ENCODE peak calls at places on chromosomes 11 and 22, in four cellular contexts. F is HepG2, K is GM12878, R is K562. M is an unnamed sample.

GRCh38 chr11:114077482-114078305 is 18.2 kb downstream of the ZBTB16 start:
- DNase-seq in F (no peak), K (no peak), R (no peak), M (no peak)

GRCh38 chr22:46029036-46029435 is 52.1 kb upstream of the WNT7B start:
- DNase-seq in K (no peak), R (no peak), F (no peak), M (no peak)

GRCh38 chr11:47412152-47412746 is 3.9 kb downstream of the SLC39A13 start:
- DNase-seq in K (no peak), F (no peak), R (peak), M (peak)

GRCh38 chr11:96154802-96155520 is 188.0 kb downstream of the MAML2 start:
- DNase-seq in K (no peak), F (no peak), R (no peak), M (no peak)

GRCh38 chr22:49606562-49606961 is 221.1 kb downstream of the BRD1 start:
- DNase-seq in K (no peak), F (no peak), R (no peak), M (no peak)

GRCh38 chr11:80466570-80466969 is 1025.7 kb upstream of the TENM4 start:
- DNase-seq in R (no peak), K (no peak), F (no peak), M (no peak)

GRCh38 chr11:64007629-64008282 is 21.5 kb downstream of the OTUB1 start:
- DNase-seq in R (peak), F (peak), K (no peak), M (peak)

GRCh38 chr11:83280256-83280655 is 5.9 kb downstream of the CCDC90B start:
- DNase-seq in R (no peak), F (no peak), K (no peak), M (no peak)

GRCh38 chr11:76796511-76797203 is 13.5 kb downstream of the TSKU start:
- DNase-seq in K (no peak), R (no peak), F (no peak), M (no peak)

GRCh38 chr11:32033067-32033466 is 57.8 kb upstream of the RCN1 start:
- DNase-seq in R (no peak), K (no peak), F (no peak), M (no peak)

GRCh38 chr11:78427615-78428272 is 10.1 kb upstream of the GAB2 start:
- DNase-seq in F (no peak), K (no peak), R (no peak), M (no peak)

GRCh38 chr11:46894961-46895360 is 23.4 kb downstream of the LRP4 start:
- DNase-seq in R (no peak), F (no peak), K (no peak), M (no peak)

GRCh38 chr11:106420686-106421085 is 343.2 kb downstream of the AASDHPPT start:
- DNase-seq in K (no peak), R (no peak), F (no peak), M (no peak)

GRCh38 chr11:68412593-68413475 is 47.7 kb upstream of the PPP6R3 start:
- DNase-seq in F (no peak), R (no peak), K (peak), M (no peak)

GRCh38 chr22:48837341-48837935 is 990.2 kb downstream of the BRD1 start:
- DNase-seq in R (no peak), K (no peak), F (no peak), M (no peak)

GRCh38 chr11:119625206-119625988 is 103.6 kb downstream of the NECTIN1 start:
- DNase-seq in R (no peak), F (no peak), K (no peak), M (no peak)

GRCh38 chr22:23531966-23532735 is 47.9 kb downstream of the IGLL1 start:
- DNase-seq in R (no peak), F (no peak), K (no peak), M (no peak)

GRCh38 chr11:11988099-11988651 is 20.3 kb downstream of the DKK3 start:
- DNase-seq in R (no peak), F (no peak), K (no peak), M (no peak)

GRCh38 chr11:128524172-128524571 is 63.2 kb downstream of the ETS1 start:
- DNase-seq in K (no peak), R (no peak), F (no peak), M (no peak)

GRCh38 chr11:128522943-128523518 is 64.3 kb downstream of the ETS1 start:
- DNase-seq in F (no peak), R (no peak), K (no peak), M (no peak)

GRCh38 chr11:128527046-128527445 is 60.3 kb downstream of the ETS1 start:
- DNase-seq in R (no peak), K (no peak), F (no peak), M (no peak)

GRCh38 chr11:128523616-128524015 is 63.7 kb downstream of the ETS1 start:
- DNase-seq in K (no peak), F (no peak), R (no peak), M (no peak)

DNA sequence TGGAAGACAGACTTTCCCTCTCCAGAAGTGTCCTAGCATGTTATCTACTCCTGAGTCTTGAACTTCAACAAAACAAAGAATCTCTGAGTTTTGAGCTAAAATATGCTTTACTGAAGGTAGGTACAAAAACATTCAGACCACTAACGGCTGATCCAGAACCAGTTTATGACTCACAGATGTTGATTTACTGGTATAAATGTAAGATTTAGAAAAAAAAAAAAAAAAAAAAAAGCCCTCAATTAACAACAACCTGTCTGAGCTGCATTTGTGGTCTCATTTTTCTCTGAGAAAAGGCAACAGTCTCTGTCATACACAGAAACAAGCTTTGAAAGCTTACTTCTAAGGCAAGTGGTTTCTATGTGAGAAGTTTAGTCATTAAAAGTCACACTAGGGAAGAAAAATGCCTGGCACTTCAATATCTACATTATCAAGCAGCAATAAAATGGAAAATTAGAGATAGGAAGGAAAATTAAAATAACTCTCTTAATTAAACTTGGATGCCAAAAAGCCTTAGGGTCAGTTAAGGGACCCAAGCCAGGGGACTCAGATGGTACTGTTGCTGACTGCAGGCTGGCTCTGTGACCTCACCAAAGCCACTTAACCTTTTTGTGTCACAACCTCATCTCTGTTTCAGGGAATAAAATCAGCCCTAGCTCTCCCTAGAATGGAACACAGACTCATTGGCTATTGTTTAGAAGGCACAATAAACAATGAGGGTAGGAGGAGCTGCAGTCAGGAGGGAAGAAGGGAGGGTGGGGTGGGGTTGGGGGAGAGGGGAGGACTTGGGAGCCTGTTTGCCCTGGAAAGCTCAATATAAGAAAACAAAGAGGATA is 61.7 kb downstream of the ETS1 start:
- DNase-seq in F (no peak), R (no peak), K (no peak), M (no peak)
- TF ChIP-seq NR2C2 in F (no peak), R (no peak), K (no peak), M (no peak)

GRCh38 chr11:61075891-61076290 is 26.4 kb upstream of the CD5 start:
- DNase-seq in F (peak), R (no peak), K (no peak), M (no peak)
- TF ChIP-seq ATF3 in F (no peak), R (no peak), K (no peak), M (no peak)

GRCh38 chr11:10459029-10459970 is 4.2 kb downstream of the AMPD3 start:
- DNase-seq in K (peak), F (no peak), R (peak), M (no peak)
- TF ChIP-seq ESRRA in K (no peak), F (no peak), R (no peak), M (no peak)

GRCh38 chr11:102921587-102922220 is 33.8 kb downstream of the MMP13 start:
- DNase-seq in F (no peak), R (no peak), K (no peak), M (no peak)
- TF ChIP-seq NR2C2 in F (no peak), R (no peak), K (no peak), M (no peak)

GRCh38 chr11:10139081-10139480 is 154.9 kb downstream of the SBF2 start:
- DNase-seq in R (no peak), K (no peak), F (no peak), M (no peak)

GRCh38 chr11:10134975-10135481 is 159.0 kb downstream of the SBF2 start:
- DNase-seq in F (no peak), K (no peak), R (no peak), M (no peak)

GRCh38 chr11:10144954-10145353 is 149.1 kb downstream of the SBF2 start:
- DNase-seq in R (no peak), K (no peak), F (no peak), M (no peak)

GRCh38 chr11:10139656-10140055 is 154.4 kb downstream of the SBF2 start:
- DNase-seq in K (no peak), R (no peak), F (no peak), M (no peak)
- TF ChIP-seq ATF3 in K (no peak), R (no peak), F (no peak), M (no peak)

DNA sequence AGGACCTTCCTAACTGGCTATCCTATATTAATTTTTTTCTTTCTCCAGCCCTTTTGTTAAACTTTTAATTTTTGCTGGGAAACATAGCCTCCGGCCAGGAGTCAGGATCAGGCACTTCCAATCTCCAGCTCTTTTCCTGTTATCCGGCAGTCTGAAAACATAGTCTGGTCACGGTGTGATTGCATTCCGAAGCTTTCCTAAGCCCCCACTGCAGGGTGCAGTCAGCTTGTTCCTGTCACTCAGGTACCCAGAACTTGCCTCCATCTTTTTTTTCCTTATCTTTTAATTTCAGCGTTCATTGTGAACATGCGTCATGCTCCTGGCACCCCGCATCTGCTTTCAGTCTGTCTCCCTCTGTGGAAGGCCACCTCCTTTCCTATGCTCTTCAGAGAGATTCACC is 59.4 kb downstream of the GRK3 start:
- DNase-seq in F (no peak), K (no peak), R (no peak), M (no peak)
- TF ChIP-seq ESRRA in F (no peak), K (no peak), R (no peak), M (no peak)

DNA sequence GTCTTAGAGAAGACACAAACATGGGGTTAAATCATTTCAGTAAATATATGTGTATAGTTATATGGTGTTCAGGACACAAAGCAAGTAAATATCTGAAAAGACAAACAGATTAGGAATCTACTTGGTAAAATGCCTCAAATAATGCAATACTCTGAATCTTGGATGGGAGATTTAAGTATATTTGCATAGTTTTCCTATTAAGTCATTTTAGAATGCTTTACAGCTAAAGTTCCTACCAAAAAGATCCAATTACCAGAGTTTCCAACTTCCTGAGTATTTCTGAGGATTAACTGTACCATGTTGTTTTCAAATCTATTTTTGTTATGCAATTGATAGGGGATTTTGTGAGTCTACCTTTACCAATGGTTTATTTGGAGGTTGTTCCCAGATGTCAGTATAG is 424.4 kb upstream of the CCDC179 start:
- DNase-seq in R (no peak), F (no peak), K (no peak), M (no peak)
- TF ChIP-seq NR2C2 in R (no peak), F (no peak), K (no peak), M (no peak)

DNA sequence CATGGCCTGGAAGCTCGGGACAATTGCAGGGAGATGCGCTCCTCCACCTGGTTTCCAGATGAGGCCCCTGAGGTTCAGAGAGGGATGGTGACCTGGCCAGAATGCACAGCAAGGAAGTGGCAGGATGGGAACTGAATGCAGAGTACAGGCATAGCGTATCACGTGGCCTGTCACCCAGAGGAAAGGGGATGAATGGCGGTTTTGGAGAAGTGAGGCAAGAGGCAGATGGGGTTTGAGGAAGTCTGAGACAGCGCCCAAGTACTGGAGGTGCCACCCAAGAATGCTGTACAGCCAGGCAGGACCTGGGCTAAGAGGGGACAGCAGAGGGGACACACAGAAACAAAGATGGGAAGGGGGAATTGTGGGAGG is 4.9 kb downstream of the RAB3IL1 start:
- DNase-seq in R (no peak), K (no peak), F (no peak), M (peak)
- TF ChIP-seq ATF3 in R (no peak), K (no peak), F (no peak), M (no peak)

M was measured in WTC11.